ENCODE peak calls at places on chromosomes 4 and X, in five cellular contexts. C is lower lobe of right lung, R is HT1080, T is NCI-H1092 treated with DMSO at 0.1 percent for 48 hours, K is HS-5. I is an unnamed sample.

GRCh38 chr4:81757706-81758105 is 286.0 kb upstream of the RASGEF1B start:
- DNase-seq in C (no peak), R (no peak), T (peak; percentile 78), K (no peak), I (no peak)

GRCh38 chr4:5030927-5031326 is 11.7 kb upstream of the CYTL1 start:
- DNase-seq in C (no peak), R (no peak), T (no peak), K (no peak), I (no peak)

GRCh38 chr4:165027762-165028402 is 3.9 kb upstream of the TRIM60 start:
- DNase-seq in C (no peak), R (peak; percentile 81), T (no peak), K (peak; percentile 15), I (no peak)

GRCh38 chrX:1593286-1594271 is 2.2 kb downstream of the AKAP17A start:
- DNase-seq in C (no peak), R (no peak), T (no peak), K (no peak), I (no peak)

GRCh38 chrX:57752866-57753265 is 72.8 kb upstream of the NLRP2B start:
- DNase-seq in C (no peak), R (no peak), T (no peak), K (no peak), I (no peak)

GRCh38 chr4:140807491-140808257 is 51.5 kb upstream of the TBC1D9 start:
- DNase-seq in C (no peak), R (no peak), T (no peak), K (no peak), I (no peak)

GRCh38 chr4:152936446-152937279 is 540 bp downstream of the FHDC1 start:
- DNase-seq in C (peak; percentile 59), R (peak; percentile 11), T (peak; percentile 33), K (no peak), I (peak; percentile 51)

GRCh38 chrX:118221733-118222132 is 105.1 kb upstream of the KLHL13 start:
- DNase-seq in C (no peak), R (no peak), T (no peak), K (no peak), I (no peak)

GRCh38 chr4:89253306-89253705 is 54.3 kb downstream of the GPRIN3 start:
- DNase-seq in C (no peak), R (no peak), T (no peak), K (no peak), I (no peak)

GRCh38 chr4:10098770-10099139 is 17.8 kb downstream of the WDR1 start:
- DNase-seq in C (no peak), R (peak; percentile 91), T (no peak), K (no peak), I (peak; percentile 62)

GRCh38 chrX:143633530-143634372 is 2.1 kb downstream of the SLITRK4 start:
- DNase-seq in C (peak; percentile 28), R (no peak), T (peak; percentile 63), K (no peak), I (no peak)

GRCh38 chr4:63563288-63564014 is 845.8 kb downstream of the TECRL start:
- DNase-seq in C (no peak), R (peak; percentile 25), T (peak; percentile 22), K (no peak), I (no peak)

GRCh38 chr4:148740701-148741100 is 298.5 kb upstream of the NR3C2 start:
- DNase-seq in C (no peak), R (no peak), T (no peak), K (no peak), I (no peak)

GRCh38 chrX:11886745-11887144 is 128.7 kb downstream of the MSL3 start:
- DNase-seq in C (no peak), R (peak; percentile 65), T (no peak), K (peak; percentile 35), I (no peak)

GRCh38 chrX:45623266-45623665 is 422.6 kb upstream of the DIPK2B start:
- DNase-seq in C (no peak), R (peak; percentile 64), T (no peak), K (peak; percentile 80), I (no peak)

GRCh38 chrX:148333989-148334388 is 166.4 kb upstream of the AFF2 start:
- DNase-seq in C (no peak), R (no peak), T (no peak), K (no peak), I (no peak)

GRCh38 chr4:128380306-128380705 is 92.7 kb upstream of the PGRMC2 start:
- DNase-seq in C (no peak), R (no peak), T (no peak), K (no peak), I (no peak)

GRCh38 chr4:10746371-10747143 is 62.0 kb upstream of the CLNK start:
- DNase-seq in C (no peak), R (peak; percentile 52), T (no peak), K (no peak), I (no peak)

GRCh38 chrX:103362504-103362903 is 6.2 kb downstream of the TCEAL9 start:
- DNase-seq in C (no peak), R (peak; percentile 32), T (no peak), K (no peak), I (no peak)

GRCh38 chr4:3527101-3527913 is 4.9 kb downstream of the LRPAP1 start:
- DNase-seq in C (peak; percentile 19), R (no peak), T (no peak), K (no peak), I (no peak)

GRCh38 chr4:186012071-186012470 is 56.9 kb upstream of the TLR3 start:
- DNase-seq in C (no peak), R (no peak), T (no peak), K (no peak), I (no peak)

GRCh38 chr4:65538571-65538970 is 131.7 kb downstream of the EPHA5 start:
- DNase-seq in C (no peak), R (peak; percentile 73), T (no peak), K (peak; percentile 19), I (no peak)

GRCh38 chrX:6159468-6159867 is 69.2 kb downstream of the NLGN4X start:
- DNase-seq in C (no peak), R (no peak), T (peak; percentile 71), K (no peak), I (no peak)

GRCh38 chrX:24465524-24465850 is 401 bp downstream of the PDK3 start:
- DNase-seq in C (no peak), R (no peak), T (no peak), K (no peak), I (no peak)

GRCh38 chrX:139008185-139008584 is 296.7 kb upstream of the FGF13 start:
- DNase-seq in C (no peak), R (no peak), T (no peak), K (no peak), I (no peak)